ENCODE peak calls at places on chromosomes 5 and 9, in eight cellular contexts. One of them, this sample, is unnamed. For H3K27me3, the result is how much of the 10 kb centered on the place peaks cover.

GRCh38 chr5:172266071-172266675 is 17.4 kb downstream of the UBTD2 start:
- DNase-seq in right cardiac atrium: no peak
- DNase-seq in IMR-90: peak
- DNase-seq in endodermal cell: no peak
- DNase-seq in effector memory CD4-positive, alpha-beta T cell: no peak
- DNase-seq in uterus: no peak
- DNase-seq in trophoblast cell: peak
- DNase-seq in ovary: no peak
- DNase-seq in this sample: no peak

GRCh38 chr9:83444110-83444509 is 94.1 kb downstream of the FRMD3 start:
- DNase-seq in right cardiac atrium: peak
- DNase-seq in IMR-90: no peak
- DNase-seq in endodermal cell: no peak
- DNase-seq in effector memory CD4-positive, alpha-beta T cell: no peak
- DNase-seq in uterus: peak
- DNase-seq in trophoblast cell: no peak
- DNase-seq in ovary: no peak
- DNase-seq in this sample: peak

GRCh38 chr5:179266291-179267070 is 78.8 kb downstream of the ADAMTS2 start:
- DNase-seq in right cardiac atrium: no peak
- DNase-seq in IMR-90: no peak
- DNase-seq in endodermal cell: peak
- DNase-seq in effector memory CD4-positive, alpha-beta T cell: no peak
- DNase-seq in uterus: peak
- DNase-seq in trophoblast cell: peak
- DNase-seq in ovary: no peak
- DNase-seq in this sample: peak

GRCh38 chr5:149792963-149793362 is 62.9 kb downstream of the PPARGC1B start:
- DNase-seq in right cardiac atrium: no peak
- DNase-seq in IMR-90: no peak
- DNase-seq in endodermal cell: no peak
- DNase-seq in effector memory CD4-positive, alpha-beta T cell: no peak
- DNase-seq in uterus: no peak
- DNase-seq in trophoblast cell: no peak
- DNase-seq in ovary: no peak
- DNase-seq in this sample: no peak

GRCh38 chr5:80408976-80409926 is 1.4 kb downstream of the ZFYVE16 start:
- DNase-seq in right cardiac atrium: no peak
- DNase-seq in IMR-90: peak
- DNase-seq in endodermal cell: no peak
- DNase-seq in effector memory CD4-positive, alpha-beta T cell: no peak
- DNase-seq in uterus: no peak
- DNase-seq in trophoblast cell: no peak
- DNase-seq in ovary: no peak
- DNase-seq in this sample: no peak

GRCh38 chr9:33161011-33161588 is 6.0 kb downstream of the B4GALT1 start:
- DNase-seq in right cardiac atrium: peak
- DNase-seq in IMR-90: peak
- DNase-seq in endodermal cell: peak
- DNase-seq in effector memory CD4-positive, alpha-beta T cell: peak
- DNase-seq in uterus: peak
- DNase-seq in trophoblast cell: peak
- DNase-seq in ovary: peak
- DNase-seq in this sample: peak

GRCh38 chr5:51811883-51812282 is 428.6 kb downstream of the ISL1 start:
- DNase-seq in right cardiac atrium: no peak
- DNase-seq in IMR-90: no peak
- DNase-seq in endodermal cell: no peak
- DNase-seq in effector memory CD4-positive, alpha-beta T cell: no peak
- DNase-seq in uterus: no peak
- DNase-seq in trophoblast cell: no peak
- DNase-seq in ovary: no peak
- DNase-seq in this sample: no peak

GRCh38 chr5:77957516-77957915 is 181.4 kb upstream of the TBCA start:
- DNase-seq in right cardiac atrium: no peak
- DNase-seq in IMR-90: no peak
- DNase-seq in endodermal cell: peak
- DNase-seq in effector memory CD4-positive, alpha-beta T cell: no peak
- DNase-seq in uterus: no peak
- DNase-seq in trophoblast cell: no peak
- DNase-seq in ovary: no peak
- DNase-seq in this sample: no peak

GRCh38 chr5:148910686-148911361 is 84.4 kb downstream of the ADRB2 start:
- DNase-seq in right cardiac atrium: peak
- DNase-seq in IMR-90: peak
- DNase-seq in endodermal cell: peak
- DNase-seq in effector memory CD4-positive, alpha-beta T cell: no peak
- DNase-seq in uterus: no peak
- DNase-seq in trophoblast cell: no peak
- DNase-seq in ovary: no peak
- DNase-seq in this sample: no peak

GRCh38 chr5:33490071-33490665 is 49.4 kb downstream of the TARS1 start:
- DNase-seq in right cardiac atrium: no peak
- DNase-seq in IMR-90: no peak
- DNase-seq in endodermal cell: no peak
- DNase-seq in effector memory CD4-positive, alpha-beta T cell: no peak
- DNase-seq in uterus: no peak
- DNase-seq in trophoblast cell: no peak
- DNase-seq in ovary: no peak
- DNase-seq in this sample: no peak

GRCh38 chr5:961711-962240 is 46.8 kb upstream of the NKD2 start:
- DNase-seq in right cardiac atrium: no peak
- DNase-seq in IMR-90: no peak
- DNase-seq in endodermal cell: peak
- DNase-seq in effector memory CD4-positive, alpha-beta T cell: no peak
- DNase-seq in uterus: no peak
- DNase-seq in trophoblast cell: no peak
- DNase-seq in ovary: no peak
- DNase-seq in this sample: peak

GRCh38 chr5:133321833-133322420 is 270.1 kb downstream of the HSPA4 start:
- DNase-seq in right cardiac atrium: no peak
- DNase-seq in IMR-90: no peak
- DNase-seq in endodermal cell: no peak
- DNase-seq in effector memory CD4-positive, alpha-beta T cell: no peak
- DNase-seq in uterus: no peak
- DNase-seq in trophoblast cell: no peak
- DNase-seq in ovary: no peak
- DNase-seq in this sample: no peak

GRCh38 chr5:114367029-114367428 is 5.2 kb downstream of the KCNN2 start:
- DNase-seq in right cardiac atrium: no peak
- DNase-seq in IMR-90: peak
- DNase-seq in endodermal cell: no peak
- DNase-seq in effector memory CD4-positive, alpha-beta T cell: no peak
- DNase-seq in uterus: no peak
- DNase-seq in trophoblast cell: no peak
- DNase-seq in ovary: no peak
- DNase-seq in this sample: no peak

GRCh38 chr9:35051069-35051967 is 21.1 kb downstream of the VCP start:
- DNase-seq in right cardiac atrium: no peak
- DNase-seq in IMR-90: peak
- DNase-seq in endodermal cell: peak
- DNase-seq in effector memory CD4-positive, alpha-beta T cell: no peak
- DNase-seq in uterus: peak
- DNase-seq in trophoblast cell: peak
- DNase-seq in ovary: no peak
- DNase-seq in this sample: no peak

GRCh38 chr9:124019771-124020519 is 8.4 kb downstream of the LHX2 start:
- DNase-seq in right cardiac atrium: no peak
- DNase-seq in IMR-90: no peak
- DNase-seq in endodermal cell: no peak
- DNase-seq in effector memory CD4-positive, alpha-beta T cell: no peak
- DNase-seq in uterus: no peak
- DNase-seq in trophoblast cell: no peak
- DNase-seq in ovary: no peak
- DNase-seq in this sample: peak

GRCh38 chr9:124021385-124021769 is 9.8 kb downstream of the LHX2 start:
- DNase-seq in right cardiac atrium: no peak
- DNase-seq in IMR-90: no peak
- DNase-seq in endodermal cell: no peak
- DNase-seq in effector memory CD4-positive, alpha-beta T cell: no peak
- DNase-seq in uterus: no peak
- DNase-seq in trophoblast cell: no peak
- DNase-seq in ovary: no peak
- DNase-seq in this sample: no peak

GRCh38 chr9:124022201-124023121 is 10.9 kb downstream of the LHX2 start:
- DNase-seq in right cardiac atrium: no peak
- DNase-seq in IMR-90: no peak
- DNase-seq in endodermal cell: peak
- DNase-seq in effector memory CD4-positive, alpha-beta T cell: no peak
- DNase-seq in uterus: no peak
- DNase-seq in trophoblast cell: no peak
- DNase-seq in ovary: no peak
- DNase-seq in this sample: no peak

GRCh38 chr9:124020520-124021384 is 9.2 kb downstream of the LHX2 start:
- DNase-seq in right cardiac atrium: no peak
- DNase-seq in IMR-90: no peak
- DNase-seq in endodermal cell: peak
- DNase-seq in effector memory CD4-positive, alpha-beta T cell: no peak
- DNase-seq in uterus: no peak
- DNase-seq in trophoblast cell: no peak
- DNase-seq in ovary: no peak
- DNase-seq in this sample: no peak

GRCh38 chr9:124024107-124024506 is 12.5 kb downstream of the LHX2 start:
- DNase-seq in right cardiac atrium: no peak
- DNase-seq in IMR-90: no peak
- DNase-seq in endodermal cell: no peak
- DNase-seq in effector memory CD4-positive, alpha-beta T cell: no peak
- DNase-seq in uterus: no peak
- DNase-seq in trophoblast cell: no peak
- DNase-seq in ovary: no peak
- DNase-seq in this sample: no peak
- H3K27me3 ChIP-seq in right cardiac atrium: under half
- H3K27me3 ChIP-seq in IMR-90: half or more
- H3K27me3 ChIP-seq in endodermal cell: half or more
- H3K27me3 ChIP-seq in effector memory CD4-positive, alpha-beta T cell: under half
- H3K27me3 ChIP-seq in uterus: under half
- H3K27me3 ChIP-seq in trophoblast cell: under half
- H3K27me3 ChIP-seq in ovary: under half
- H3K27me3 ChIP-seq in this sample: under half

GRCh38 chr5:88827997-88828396 is 55.0 kb downstream of the MEF2C start:
- DNase-seq in right cardiac atrium: no peak
- DNase-seq in IMR-90: peak
- DNase-seq in endodermal cell: no peak
- DNase-seq in effector memory CD4-positive, alpha-beta T cell: no peak
- DNase-seq in uterus: no peak
- DNase-seq in trophoblast cell: no peak
- DNase-seq in ovary: no peak
- DNase-seq in this sample: no peak
- H3K4me3 ChIP-seq in right cardiac atrium: no peak
- H3K4me3 ChIP-seq in IMR-90: no peak
- H3K4me3 ChIP-seq in endodermal cell: no peak
- H3K4me3 ChIP-seq in effector memory CD4-positive, alpha-beta T cell: no peak
- H3K4me3 ChIP-seq in uterus: no peak
- H3K4me3 ChIP-seq in trophoblast cell: no peak
- H3K4me3 ChIP-seq in ovary: no peak
- H3K4me3 ChIP-seq in this sample: no peak

GRCh38 chr5:142000176-142000575 is 12.7 kb downstream of the GNPDA1 start:
- DNase-seq in right cardiac atrium: no peak
- DNase-seq in IMR-90: no peak
- DNase-seq in endodermal cell: no peak
- DNase-seq in effector memory CD4-positive, alpha-beta T cell: no peak
- DNase-seq in uterus: no peak
- DNase-seq in trophoblast cell: no peak
- DNase-seq in ovary: no peak
- DNase-seq in this sample: no peak

GRCh38 chr5:142000709-142001484 is 11.9 kb downstream of the GNPDA1 start:
- DNase-seq in right cardiac atrium: no peak
- DNase-seq in IMR-90: no peak
- DNase-seq in endodermal cell: peak
- DNase-seq in effector memory CD4-positive, alpha-beta T cell: no peak
- DNase-seq in uterus: no peak
- DNase-seq in trophoblast cell: no peak
- DNase-seq in ovary: no peak
- DNase-seq in this sample: no peak

GRCh38 chr5:141995656-141996055 is 17.2 kb downstream of the GNPDA1 start:
- DNase-seq in right cardiac atrium: no peak
- DNase-seq in IMR-90: no peak
- DNase-seq in endodermal cell: no peak
- DNase-seq in effector memory CD4-positive, alpha-beta T cell: no peak
- DNase-seq in uterus: no peak
- DNase-seq in trophoblast cell: no peak
- DNase-seq in ovary: no peak
- DNase-seq in this sample: no peak

GRCh38 chr5:141994737-141995136 is 18.1 kb downstream of the GNPDA1 start:
- DNase-seq in right cardiac atrium: no peak
- DNase-seq in IMR-90: no peak
- DNase-seq in endodermal cell: no peak
- DNase-seq in effector memory CD4-positive, alpha-beta T cell: no peak
- DNase-seq in uterus: no peak
- DNase-seq in trophoblast cell: no peak
- DNase-seq in ovary: no peak
- DNase-seq in this sample: no peak

DNA sequence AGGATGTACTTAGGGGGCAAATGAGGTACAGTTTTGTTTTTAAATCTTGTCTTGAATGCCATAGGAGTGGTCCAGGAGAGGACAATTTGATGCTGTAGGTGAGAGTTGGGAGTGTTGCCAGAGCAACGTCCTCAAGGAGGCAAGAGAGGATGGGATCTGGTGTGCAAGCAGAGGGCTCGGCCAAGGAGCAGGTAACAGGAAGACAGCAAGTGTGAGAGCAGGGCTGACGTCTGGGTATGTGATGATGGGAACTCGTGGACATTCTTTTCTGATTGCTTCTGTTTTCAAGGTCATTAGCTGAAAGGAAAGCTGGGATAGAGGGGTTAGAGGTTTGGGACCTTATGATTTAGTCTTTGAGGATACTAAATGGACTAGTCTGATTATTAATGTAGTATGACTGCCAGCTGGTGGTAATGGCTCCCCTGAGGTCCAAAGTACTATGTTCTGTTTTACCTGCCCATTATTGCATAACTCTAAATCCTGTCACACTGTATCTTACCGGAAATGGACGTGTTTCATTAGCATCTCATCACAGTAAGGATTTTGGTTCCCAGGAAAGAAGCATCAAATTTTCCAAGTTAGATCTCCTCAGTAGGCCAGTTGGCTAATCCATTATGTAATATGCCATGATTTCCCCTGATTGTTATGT is 15.3 kb downstream of the GNPDA1 start:
- DNase-seq in right cardiac atrium: no peak
- DNase-seq in IMR-90: no peak
- DNase-seq in endodermal cell: no peak
- DNase-seq in effector memory CD4-positive, alpha-beta T cell: no peak
- DNase-seq in uterus: no peak
- DNase-seq in trophoblast cell: no peak
- DNase-seq in ovary: no peak
- DNase-seq in this sample: no peak
- H3K27ac ChIP-seq in right cardiac atrium: no peak
- H3K27ac ChIP-seq in IMR-90: no peak
- H3K27ac ChIP-seq in endodermal cell: no peak
- H3K27ac ChIP-seq in effector memory CD4-positive, alpha-beta T cell: no peak
- H3K27ac ChIP-seq in uterus: no peak
- H3K27ac ChIP-seq in trophoblast cell: no peak
- H3K27ac ChIP-seq in ovary: no peak
- H3K27ac ChIP-seq in this sample: no peak

GRCh38 chr5:93595420-93596136 is 12.6 kb downstream of the NR2F1 start:
- DNase-seq in right cardiac atrium: no peak
- DNase-seq in IMR-90: no peak
- DNase-seq in endodermal cell: peak
- DNase-seq in effector memory CD4-positive, alpha-beta T cell: no peak
- DNase-seq in uterus: no peak
- DNase-seq in trophoblast cell: no peak
- DNase-seq in ovary: no peak
- DNase-seq in this sample: no peak
- H3K27me3 ChIP-seq in right cardiac atrium: under half
- H3K27me3 ChIP-seq in IMR-90: under half
- H3K27me3 ChIP-seq in endodermal cell: half or more
- H3K27me3 ChIP-seq in effector memory CD4-positive, alpha-beta T cell: half or more
- H3K27me3 ChIP-seq in uterus: under half
- H3K27me3 ChIP-seq in trophoblast cell: half or more
- H3K27me3 ChIP-seq in ovary: under half
- H3K27me3 ChIP-seq in this sample: under half

This sample was measured in aorta.